ENCODE peak calls at places on chromosomes 7 and 10, in four cellular contexts. One of them, this sample, is unnamed.

GRCh38 chr7:107591410-107591809 is 11.4 kb downstream of the BCAP29 start:
- DNase-seq in Panc1: no peak
- DNase-seq in AG09319: no peak
- DNase-seq in astrocyte of the spinal cord: no peak
- DNase-seq in this sample: no peak

GRCh38 chr7:120553497-120553896 is 280.5 kb downstream of the KCND2 start:
- DNase-seq in Panc1: no peak
- DNase-seq in AG09319: no peak
- DNase-seq in astrocyte of the spinal cord: no peak
- DNase-seq in this sample: no peak

GRCh38 chr7:74718336-74718735 is 55.5 kb upstream of the NCF1 start:
- DNase-seq in Panc1: no peak
- DNase-seq in AG09319: no peak
- DNase-seq in astrocyte of the spinal cord: no peak
- DNase-seq in this sample: no peak

GRCh38 chr10:7243139-7243538 is 167.7 kb downstream of the SFMBT2 start:
- DNase-seq in Panc1: no peak
- DNase-seq in AG09319: no peak
- DNase-seq in astrocyte of the spinal cord: no peak
- DNase-seq in this sample: no peak

GRCh38 chr7:2032030-2032875 is 200.5 kb downstream of the MAD1L1 start:
- DNase-seq in Panc1: no peak
- DNase-seq in AG09319: no peak
- DNase-seq in astrocyte of the spinal cord: peak
- DNase-seq in this sample: no peak

GRCh38 chr7:113394856-113395255 is 276.5 kb upstream of the SMIM30 start:
- DNase-seq in Panc1: no peak
- DNase-seq in AG09319: no peak
- DNase-seq in astrocyte of the spinal cord: peak
- DNase-seq in this sample: no peak

GRCh38 chr10:97163646-97164535 is 21.9 kb downstream of the SLIT1 start:
- DNase-seq in Panc1: no peak
- DNase-seq in AG09319: no peak
- DNase-seq in astrocyte of the spinal cord: no peak
- DNase-seq in this sample: no peak

GRCh38 chr7:116631676-116632075 is 40.3 kb upstream of the MET start:
- DNase-seq in Panc1: no peak
- DNase-seq in AG09319: no peak
- DNase-seq in astrocyte of the spinal cord: no peak
- DNase-seq in this sample: no peak

GRCh38 chr7:55343860-55344606 is 21.1 kb upstream of the LANCL2 start:
- DNase-seq in Panc1: no peak
- DNase-seq in AG09319: no peak
- DNase-seq in astrocyte of the spinal cord: no peak
- DNase-seq in this sample: no peak

GRCh38 chr10:119670717-119671116 is 19.5 kb downstream of the BAG3 start:
- DNase-seq in Panc1: no peak
- DNase-seq in AG09319: no peak
- DNase-seq in astrocyte of the spinal cord: peak
- DNase-seq in this sample: no peak

GRCh38 chr7:47404005-47404404 is 177.9 kb downstream of the TNS3 start:
- DNase-seq in Panc1: no peak
- DNase-seq in AG09319: no peak
- DNase-seq in astrocyte of the spinal cord: no peak
- DNase-seq in this sample: no peak

GRCh38 chr10:98039690-98040381 is 9.4 kb upstream of the CRTAC1 start:
- DNase-seq in Panc1: no peak
- DNase-seq in AG09319: no peak
- DNase-seq in astrocyte of the spinal cord: no peak
- DNase-seq in this sample: no peak

GRCh38 chr7:35716038-35716803 is 21.3 kb upstream of the HERPUD2 start:
- DNase-seq in Panc1: no peak
- DNase-seq in AG09319: no peak
- DNase-seq in astrocyte of the spinal cord: no peak
- DNase-seq in this sample: no peak

This sample was measured in keratinocyte.